ENCODE peak calls at places on chromosomes 13 and 19, in eight cellular contexts. S, B, E, R, A, J, L and U are unnamed samples.

GRCh38 chr13:33767140-33767539 is 50.8 kb upstream of the RFC3 start:
- DNase-seq in R (no peak), A (no peak), E (no peak), J (no peak), L (no peak), S (no peak), B (no peak), U (no peak)

GRCh38 chr13:30572859-30573275 is 44.9 kb upstream of the USPL1 start:
- DNase-seq in S (no peak), A (no peak), B (no peak), L (peak), E (no peak), R (no peak), J (no peak), U (peak)

GRCh38 chr19:31257025-31257424 is 92.2 kb downstream of the TSHZ3 start:
- DNase-seq in E (no peak), L (no peak), J (no peak), A (no peak), R (no peak), B (no peak), S (no peak), U (no peak)

GRCh38 chr19:51651216-51651846 is 4.7 kb upstream of the SIGLEC14 start:
- DNase-seq in J (no peak), B (no peak), E (no peak), L (no peak), S (no peak), A (no peak), R (no peak), U (no peak)

GRCh38 chr19:861756-862528 is 2.5 kb downstream of the CFD start:
- DNase-seq in R (no peak), B (peak), S (peak), A (no peak), J (no peak), E (peak), L (peak), U (peak)

GRCh38 chr19:39166571-39167391 is 30.0 kb upstream of the NCCRP1 start:
- DNase-seq in L (peak), S (no peak), A (peak), J (no peak), R (no peak), B (no peak), E (no peak), U (peak)

GRCh38 chr19:32404939-32405430 is 585 bp upstream of the DPY19L3 start:
- DNase-seq in L (no peak), J (peak), E (no peak), S (peak), A (peak), B (no peak), R (peak), U (peak)

GRCh38 chr13:94641432-94641941 is 39.8 kb downstream of the GPR180 start:
- DNase-seq in J (no peak), E (peak), R (no peak), L (no peak), S (no peak), A (no peak), B (no peak), U (peak)

GRCh38 chr19:6033744-6034264 is 55.9 kb upstream of the RANBP3 start:
- DNase-seq in E (no peak), B (no peak), R (no peak), L (no peak), A (peak), J (no peak), S (no peak), U (no peak)

GRCh38 chr13:114078501-114079451 is 53.6 kb downstream of the RASA3 start:
- DNase-seq in B (no peak), E (no peak), S (no peak), J (no peak), A (peak), R (no peak), L (no peak), U (peak)

GRCh38 chr19:8004723-8005513 is 523 bp downstream of the ELAVL1 start:
- DNase-seq in L (peak), E (no peak), J (no peak), B (no peak), R (no peak), A (no peak), S (no peak), U (no peak)

GRCh38 chr19:3671680-3672574 is 28.3 kb downstream of the PIP5K1C start:
- DNase-seq in R (no peak), J (no peak), A (peak), B (no peak), E (no peak), S (no peak), L (no peak), U (no peak)

GRCh38 chr19:39498262-39499081 is at the start of gene DLL3:
- DNase-seq in S (no peak), A (no peak), L (no peak), J (no peak), R (no peak), B (no peak), E (peak), U (no peak)

GRCh38 chr19:6272913-6273600 is 6.7 kb downstream of the MLLT1 start:
- DNase-seq in B (no peak), S (no peak), J (no peak), A (peak), E (no peak), R (no peak), L (peak), U (no peak)

GRCh38 chr13:47289578-47289977 is 392.7 kb upstream of the HTR2A start:
- DNase-seq in E (no peak), J (no peak), S (no peak), R (no peak), A (no peak), L (no peak), B (no peak), U (peak)

GRCh38 chr13:112444416-112445399 is 68.6 kb downstream of the SPACA7 start:
- DNase-seq in A (no peak), B (no peak), E (no peak), R (no peak), S (no peak), J (no peak), L (no peak), U (no peak)